ENCODE peak calls at places on chromosomes 2 and 18, in eight cellular contexts. One of them, this sample, is unnamed. For H3K4me1, the result is how much of the 10 kb centered on the place peaks cover.

GRCh38 chr2:212936572-212936971 is 214.8 kb downstream of the IKZF2 start:
- DNase-seq in K562: no peak
- DNase-seq in endodermal cell: no peak
- DNase-seq in body of pancreas: no peak
- DNase-seq in SJSA1: no peak
- DNase-seq in HepG2: no peak
- DNase-seq in effector memory CD4-positive, alpha-beta T cell: no peak
- DNase-seq in H1: no peak
- DNase-seq in this sample: no peak

GRCh38 chr18:7616661-7617060 is 49.5 kb downstream of the PTPRM start:
- DNase-seq in K562: no peak
- DNase-seq in endodermal cell: no peak
- DNase-seq in body of pancreas: peak
- DNase-seq in SJSA1: no peak
- DNase-seq in HepG2: no peak
- DNase-seq in effector memory CD4-positive, alpha-beta T cell: no peak
- DNase-seq in H1: no peak
- DNase-seq in this sample: no peak

GRCh38 chr18:7901657-7902056 is 334.5 kb downstream of the PTPRM start:
- DNase-seq in K562: no peak
- DNase-seq in endodermal cell: no peak
- DNase-seq in body of pancreas: no peak
- DNase-seq in SJSA1: no peak
- DNase-seq in HepG2: no peak
- DNase-seq in effector memory CD4-positive, alpha-beta T cell: no peak
- DNase-seq in H1: no peak
- DNase-seq in this sample: no peak

GRCh38 chr2:61562615-61563014 is 24.5 kb upstream of the XPO1 start:
- DNase-seq in K562: no peak
- DNase-seq in endodermal cell: no peak
- DNase-seq in body of pancreas: no peak
- DNase-seq in SJSA1: no peak
- DNase-seq in HepG2: no peak
- DNase-seq in effector memory CD4-positive, alpha-beta T cell: no peak
- DNase-seq in H1: no peak
- DNase-seq in this sample: no peak

GRCh38 chr18:59988098-59988706 is 88.4 kb downstream of the PMAIP1 start:
- DNase-seq in K562: peak
- DNase-seq in endodermal cell: peak
- DNase-seq in body of pancreas: peak
- DNase-seq in SJSA1: peak
- DNase-seq in HepG2: peak
- DNase-seq in effector memory CD4-positive, alpha-beta T cell: peak
- DNase-seq in H1: no peak
- DNase-seq in this sample: peak

GRCh38 chr2:198807131-198807530 is 650.6 kb downstream of the SATB2 start:
- DNase-seq in K562: no peak
- DNase-seq in endodermal cell: no peak
- DNase-seq in body of pancreas: no peak
- DNase-seq in SJSA1: no peak
- DNase-seq in HepG2: no peak
- DNase-seq in effector memory CD4-positive, alpha-beta T cell: no peak
- DNase-seq in H1: no peak
- DNase-seq in this sample: no peak

GRCh38 chr2:26648516-26648915 is 7.3 kb upstream of the CIB4 start:
- DNase-seq in K562: no peak
- DNase-seq in endodermal cell: peak
- DNase-seq in body of pancreas: no peak
- DNase-seq in SJSA1: no peak
- DNase-seq in HepG2: no peak
- DNase-seq in effector memory CD4-positive, alpha-beta T cell: no peak
- DNase-seq in H1: no peak
- DNase-seq in this sample: no peak

GRCh38 chr2:192166946-192167345 is 27.8 kb downstream of the TMEFF2 start:
- DNase-seq in K562: no peak
- DNase-seq in endodermal cell: no peak
- DNase-seq in body of pancreas: no peak
- DNase-seq in SJSA1: no peak
- DNase-seq in HepG2: no peak
- DNase-seq in effector memory CD4-positive, alpha-beta T cell: no peak
- DNase-seq in H1: no peak
- DNase-seq in this sample: no peak

GRCh38 chr18:23623040-23623439 is 36.7 kb upstream of the NPC1 start:
- DNase-seq in K562: no peak
- DNase-seq in endodermal cell: no peak
- DNase-seq in body of pancreas: no peak
- DNase-seq in SJSA1: no peak
- DNase-seq in HepG2: no peak
- DNase-seq in effector memory CD4-positive, alpha-beta T cell: no peak
- DNase-seq in H1: no peak
- DNase-seq in this sample: no peak

GRCh38 chr2:46032161-46032813 is 264.9 kb upstream of the EPAS1 start:
- DNase-seq in K562: no peak
- DNase-seq in endodermal cell: no peak
- DNase-seq in body of pancreas: no peak
- DNase-seq in SJSA1: no peak
- DNase-seq in HepG2: no peak
- DNase-seq in effector memory CD4-positive, alpha-beta T cell: no peak
- DNase-seq in H1: no peak
- DNase-seq in this sample: no peak

GRCh38 chr2:156191547-156191946 is 141.0 kb downstream of the NR4A2 start:
- DNase-seq in K562: no peak
- DNase-seq in endodermal cell: no peak
- DNase-seq in body of pancreas: no peak
- DNase-seq in SJSA1: no peak
- DNase-seq in HepG2: no peak
- DNase-seq in effector memory CD4-positive, alpha-beta T cell: no peak
- DNase-seq in H1: no peak
- DNase-seq in this sample: no peak

GRCh38 chr2:4507706-4508105 is 804.3 kb downstream of the DCDC2C start:
- DNase-seq in K562: no peak
- DNase-seq in endodermal cell: no peak
- DNase-seq in body of pancreas: no peak
- DNase-seq in SJSA1: no peak
- DNase-seq in HepG2: no peak
- DNase-seq in effector memory CD4-positive, alpha-beta T cell: no peak
- DNase-seq in H1: no peak
- DNase-seq in this sample: no peak

GRCh38 chr18:53795061-53795460 is 429.4 kb downstream of the MBD2 start:
- DNase-seq in K562: no peak
- DNase-seq in endodermal cell: no peak
- DNase-seq in body of pancreas: no peak
- DNase-seq in SJSA1: peak
- DNase-seq in HepG2: no peak
- DNase-seq in effector memory CD4-positive, alpha-beta T cell: no peak
- DNase-seq in H1: no peak
- DNase-seq in this sample: no peak

GRCh38 chr2:239743206-239743605 is 281.9 kb downstream of the NDUFA10 start:
- DNase-seq in K562: no peak
- DNase-seq in endodermal cell: no peak
- DNase-seq in body of pancreas: no peak
- DNase-seq in SJSA1: no peak
- DNase-seq in HepG2: no peak
- DNase-seq in effector memory CD4-positive, alpha-beta T cell: no peak
- DNase-seq in H1: no peak
- DNase-seq in this sample: no peak

GRCh38 chr2:66568650-66569300 is 133.8 kb downstream of the MEIS1 start:
- DNase-seq in K562: no peak
- DNase-seq in endodermal cell: no peak
- DNase-seq in body of pancreas: no peak
- DNase-seq in SJSA1: no peak
- DNase-seq in HepG2: no peak
- DNase-seq in effector memory CD4-positive, alpha-beta T cell: no peak
- DNase-seq in H1: no peak
- DNase-seq in this sample: no peak

GRCh38 chr18:79424008-79424565 is 28.4 kb downstream of the NFATC1 start:
- DNase-seq in K562: peak
- DNase-seq in endodermal cell: no peak
- DNase-seq in body of pancreas: no peak
- DNase-seq in SJSA1: no peak
- DNase-seq in HepG2: no peak
- DNase-seq in effector memory CD4-positive, alpha-beta T cell: no peak
- DNase-seq in H1: no peak
- DNase-seq in this sample: no peak

GRCh38 chr2:107669335-107669734 is 157.4 kb upstream of the RGPD4 start:
- DNase-seq in K562: no peak
- DNase-seq in endodermal cell: no peak
- DNase-seq in body of pancreas: no peak
- DNase-seq in SJSA1: no peak
- DNase-seq in HepG2: no peak
- DNase-seq in effector memory CD4-positive, alpha-beta T cell: no peak
- DNase-seq in H1: no peak
- DNase-seq in this sample: no peak

GRCh38 chr2:118784860-118785259 is 62.6 kb downstream of the EN1 start:
- DNase-seq in K562: no peak
- DNase-seq in endodermal cell: peak
- DNase-seq in body of pancreas: no peak
- DNase-seq in SJSA1: no peak
- DNase-seq in HepG2: no peak
- DNase-seq in effector memory CD4-positive, alpha-beta T cell: no peak
- DNase-seq in H1: no peak
- DNase-seq in this sample: no peak

GRCh38 chr2:20625491-20625919 is 25.4 kb downstream of the HS1BP3 start:
- DNase-seq in K562: no peak
- DNase-seq in endodermal cell: peak
- DNase-seq in body of pancreas: peak
- DNase-seq in SJSA1: no peak
- DNase-seq in HepG2: no peak
- DNase-seq in effector memory CD4-positive, alpha-beta T cell: no peak
- DNase-seq in H1: no peak
- DNase-seq in this sample: no peak

GRCh38 chr2:102801858-102802699 is 40.2 kb downstream of the TMEM182 start:
- DNase-seq in K562: no peak
- DNase-seq in endodermal cell: no peak
- DNase-seq in body of pancreas: no peak
- DNase-seq in SJSA1: no peak
- DNase-seq in HepG2: peak
- DNase-seq in effector memory CD4-positive, alpha-beta T cell: no peak
- DNase-seq in H1: no peak
- DNase-seq in this sample: no peak

GRCh38 chr2:191910518-191910917 is 63.6 kb upstream of the CAVIN2 start:
- DNase-seq in K562: no peak
- DNase-seq in endodermal cell: no peak
- DNase-seq in body of pancreas: no peak
- DNase-seq in SJSA1: peak
- DNase-seq in HepG2: no peak
- DNase-seq in effector memory CD4-positive, alpha-beta T cell: no peak
- DNase-seq in H1: no peak
- DNase-seq in this sample: no peak

GRCh38 chr2:160482673-160483072 is 10.9 kb downstream of the RBMS1 start:
- DNase-seq in K562: no peak
- DNase-seq in endodermal cell: no peak
- DNase-seq in body of pancreas: no peak
- DNase-seq in SJSA1: no peak
- DNase-seq in HepG2: no peak
- DNase-seq in effector memory CD4-positive, alpha-beta T cell: peak
- DNase-seq in H1: no peak
- DNase-seq in this sample: peak

GRCh38 chr2:160489096-160489495 is 4.5 kb downstream of the RBMS1 start:
- DNase-seq in K562: no peak
- DNase-seq in endodermal cell: no peak
- DNase-seq in body of pancreas: no peak
- DNase-seq in SJSA1: no peak
- DNase-seq in HepG2: no peak
- DNase-seq in effector memory CD4-positive, alpha-beta T cell: no peak
- DNase-seq in H1: no peak
- DNase-seq in this sample: no peak

GRCh38 chr2:160484859-160485520 is 8.6 kb downstream of the RBMS1 start:
- DNase-seq in K562: no peak
- DNase-seq in endodermal cell: no peak
- DNase-seq in body of pancreas: no peak
- DNase-seq in SJSA1: no peak
- DNase-seq in HepG2: no peak
- DNase-seq in effector memory CD4-positive, alpha-beta T cell: no peak
- DNase-seq in H1: no peak
- DNase-seq in this sample: peak

GRCh38 chr2:160490760-160491367 is 2.7 kb downstream of the RBMS1 start:
- DNase-seq in K562: no peak
- DNase-seq in endodermal cell: no peak
- DNase-seq in body of pancreas: no peak
- DNase-seq in SJSA1: peak
- DNase-seq in HepG2: peak
- DNase-seq in effector memory CD4-positive, alpha-beta T cell: no peak
- DNase-seq in H1: no peak
- DNase-seq in this sample: no peak

GRCh38 chr2:160486341-160486740 is 7.3 kb downstream of the RBMS1 start:
- DNase-seq in K562: no peak
- DNase-seq in endodermal cell: no peak
- DNase-seq in body of pancreas: no peak
- DNase-seq in SJSA1: no peak
- DNase-seq in HepG2: no peak
- DNase-seq in effector memory CD4-positive, alpha-beta T cell: no peak
- DNase-seq in H1: no peak
- DNase-seq in this sample: no peak
- H3K4me1 ChIP-seq in K562: under half
- H3K4me1 ChIP-seq in endodermal cell: under half
- H3K4me1 ChIP-seq in body of pancreas: under half
- H3K4me1 ChIP-seq in SJSA1: under half
- H3K4me1 ChIP-seq in HepG2: under half
- H3K4me1 ChIP-seq in effector memory CD4-positive, alpha-beta T cell: under half
- H3K4me1 ChIP-seq in H1: under half
- H3K4me1 ChIP-seq in this sample: under half

GRCh38 chr2:22486343-22486742 is 898.6 kb upstream of the KLHL29 start:
- DNase-seq in K562: no peak
- DNase-seq in endodermal cell: peak
- DNase-seq in body of pancreas: no peak
- DNase-seq in SJSA1: no peak
- DNase-seq in HepG2: no peak
- DNase-seq in effector memory CD4-positive, alpha-beta T cell: no peak
- DNase-seq in H1: no peak
- DNase-seq in this sample: no peak
- H3K4me1 ChIP-seq in K562: under half
- H3K4me1 ChIP-seq in endodermal cell: under half
- H3K4me1 ChIP-seq in body of pancreas: under half
- H3K4me1 ChIP-seq in SJSA1: under half
- H3K4me1 ChIP-seq in HepG2: under half
- H3K4me1 ChIP-seq in effector memory CD4-positive, alpha-beta T cell: under half
- H3K4me1 ChIP-seq in H1: under half
- H3K4me1 ChIP-seq in this sample: under half

DNA sequence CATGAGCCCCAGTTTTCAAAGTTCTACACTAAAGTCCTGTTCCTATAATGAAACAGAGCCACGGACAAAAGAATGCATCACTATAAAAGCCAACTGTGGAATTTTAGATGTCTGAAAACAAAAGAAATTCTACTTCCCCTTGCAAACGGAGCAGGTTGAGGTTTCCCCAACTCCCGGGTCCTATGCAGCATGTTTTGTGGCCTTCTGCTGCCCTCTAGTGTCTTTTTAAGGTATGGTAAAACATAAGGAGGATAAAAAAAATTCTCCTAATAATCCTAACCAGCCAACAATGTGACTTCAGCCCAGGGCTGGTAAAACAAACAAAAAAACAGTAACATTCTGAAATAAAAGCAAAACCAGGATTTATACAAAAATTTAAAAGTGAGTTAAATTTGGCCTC is 539.5 kb downstream of the NRXN1 start:
- DNase-seq in K562: peak
- DNase-seq in endodermal cell: peak
- DNase-seq in body of pancreas: peak
- DNase-seq in SJSA1: peak
- DNase-seq in HepG2: peak
- DNase-seq in effector memory CD4-positive, alpha-beta T cell: peak
- DNase-seq in H1: peak
- DNase-seq in this sample: no peak
- H3K4me1 ChIP-seq in K562: under half
- H3K4me1 ChIP-seq in endodermal cell: under half
- H3K4me1 ChIP-seq in body of pancreas: under half
- H3K4me1 ChIP-seq in SJSA1: under half
- H3K4me1 ChIP-seq in HepG2: under half
- H3K4me1 ChIP-seq in effector memory CD4-positive, alpha-beta T cell: under half
- H3K4me1 ChIP-seq in H1: under half
- H3K4me1 ChIP-seq in this sample: under half

GRCh38 chr2:134407154-134407890 is 153.4 kb downstream of the MGAT5 start:
- DNase-seq in K562: no peak
- DNase-seq in endodermal cell: no peak
- DNase-seq in body of pancreas: no peak
- DNase-seq in SJSA1: no peak
- DNase-seq in HepG2: no peak
- DNase-seq in effector memory CD4-positive, alpha-beta T cell: no peak
- DNase-seq in H1: no peak
- DNase-seq in this sample: no peak
- H3K4me1 ChIP-seq in K562: under half
- H3K4me1 ChIP-seq in endodermal cell: under half
- H3K4me1 ChIP-seq in body of pancreas: under half
- H3K4me1 ChIP-seq in SJSA1: under half
- H3K4me1 ChIP-seq in HepG2: under half
- H3K4me1 ChIP-seq in effector memory CD4-positive, alpha-beta T cell: under half
- H3K4me1 ChIP-seq in H1: under half
- H3K4me1 ChIP-seq in this sample: under half